ENCODE peak calls at places on chromosomes 7 and 10, in ten cellular contexts. A is lower lobe of right lung, R is heart left ventricle, D is gastrocnemius medialis, N is cardiac fibroblast, Q is thoracic aorta, P is esophagus squamous epithelium, O is BE2C, E is stomach, S is adrenal gland. Z is an unnamed sample.
A peak's percentile ranks its signal among the peaks of the same experiment; 100 is the strongest.

GRCh38 chr10:60203993-60204618 is 185.6 kb downstream of the ANK3 start:
- DNase-seq in D (no peak), O (no peak), N (peak; percentile 67), P (no peak), A (no peak), E (no peak), S (no peak), Q (no peak), R (no peak), Z (no peak)

GRCh38 chr7:137209151-137209822 is 134.2 kb downstream of the PTN start:
- DNase-seq in Q (no peak), E (no peak), N (peak; percentile 14), D (no peak), R (no peak), A (no peak), O (no peak), S (no peak), P (no peak), Z (peak; percentile 37)

GRCh38 chr10:775245-776075 is 86.0 kb upstream of the DIP2C start:
- DNase-seq in O (no peak), P (no peak), R (no peak), S (peak; percentile 88), N (peak; percentile 40), Q (peak; percentile 37), D (peak; percentile 79), A (peak; percentile 42), E (peak; percentile 23), Z (peak; percentile 71)

GRCh38 chr10:51178634-51179033 is 104.3 kb downstream of the PRKG1 start:
- DNase-seq in Q (no peak), E (no peak), S (no peak), R (no peak), O (no peak), P (no peak), D (no peak), A (no peak), N (no peak), Z (no peak)

GRCh38 chr10:29239569-29240472 is 49.0 kb upstream of the LYZL1 start:
- DNase-seq in E (no peak), D (no peak), P (no peak), Q (no peak), R (no peak), S (no peak), A (no peak), N (peak; percentile 39), O (peak; percentile 64), Z (no peak)

GRCh38 chr10:6401066-6401465 is 179.0 kb downstream of the PRKCQ start:
- DNase-seq in D (no peak), N (peak; percentile 13), P (no peak), A (no peak), R (no peak), Q (no peak), S (no peak), E (no peak), O (no peak), Z (no peak)

GRCh38 chr7:28806841-28807240 is 151.3 kb downstream of the TRIL start:
- DNase-seq in N (peak; percentile 53), Q (no peak), P (no peak), R (no peak), E (no peak), A (no peak), O (no peak), S (no peak), D (no peak), Z (peak; percentile 67)

GRCh38 chr10:130835068-130835467 is 476.5 kb downstream of the TCERG1L start:
- DNase-seq in Q (no peak), A (no peak), S (no peak), D (no peak), N (no peak), O (no peak), P (no peak), E (no peak), R (no peak), Z (no peak)

GRCh38 chr10:86522385-86522855 is 828 bp upstream of the WAPL start:
- DNase-seq in O (no peak), D (no peak), Q (no peak), N (peak; percentile 31), P (no peak), E (no peak), A (no peak), R (no peak), S (no peak), Z (no peak)

GRCh38 chr7:141544831-141545230 is 6.4 kb upstream of the AGK start:
- DNase-seq in D (no peak), Q (no peak), N (no peak), P (no peak), R (no peak), A (no peak), E (no peak), S (no peak), O (no peak), Z (no peak)

GRCh38 chr10:31808258-31809218 is 120.1 kb downstream of the ARHGAP12 start:
- DNase-seq in P (no peak), S (peak; percentile 43), O (peak; percentile 28), Q (no peak), R (peak; percentile 51), N (peak; percentile 86), A (peak; percentile 47), D (peak; percentile 57), E (no peak), Z (peak; percentile 35)

GRCh38 chr7:28128608-28129007 is 52.0 kb downstream of the JAZF1 start:
- DNase-seq in D (no peak), P (no peak), R (no peak), Q (no peak), O (no peak), E (no peak), N (peak; percentile 54), S (no peak), A (no peak), Z (peak; percentile 45)

GRCh38 chr10:51000164-51000563 is 74.1 kb upstream of the PRKG1 start:
- DNase-seq in E (no peak), P (no peak), D (no peak), N (peak; percentile 98), Q (no peak), S (no peak), O (no peak), A (no peak), R (no peak), Z (no peak)

DNA sequence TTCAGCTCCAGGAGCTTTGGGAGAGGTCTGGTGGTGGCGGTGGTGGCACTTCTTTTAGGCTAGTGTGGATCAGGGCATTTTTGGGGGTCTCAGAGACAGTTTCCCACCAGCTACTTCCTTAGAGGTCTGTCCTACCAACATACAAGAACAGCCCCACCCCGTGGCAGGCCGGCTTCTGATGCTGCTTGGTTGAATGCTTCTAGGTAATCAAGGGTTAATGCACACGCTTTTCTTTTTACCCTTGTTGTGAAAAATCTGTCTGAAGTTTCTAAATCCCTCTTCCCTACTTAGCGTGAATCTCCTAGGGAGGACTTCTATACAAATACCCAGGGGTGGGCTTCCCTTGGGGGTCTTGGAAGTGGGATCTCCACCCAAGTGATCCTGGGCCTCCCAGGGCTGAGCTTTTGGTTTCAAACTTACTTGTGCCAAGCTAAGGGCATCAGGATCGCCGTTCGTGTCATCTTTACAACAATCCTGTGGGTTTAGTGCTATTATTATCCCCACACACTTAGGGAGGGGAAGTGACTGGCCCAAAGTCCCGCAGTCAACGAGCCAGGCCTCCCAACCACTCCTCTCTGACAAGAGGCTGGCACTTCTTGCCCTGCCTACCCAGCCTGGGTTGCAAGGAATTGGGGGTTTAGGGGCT is 1.7 kb downstream of the SH2B2 start:
- DNase-seq in N (no peak), D (no peak), E (no peak), A (no peak), R (no peak), P (no peak), S (no peak), Q (no peak), O (no peak), Z (no peak)
- H3K4me3 ChIP-seq in N (peak overlapping the region; percentile 65), D (peak overlapping the region; percentile 92), E (peak overlapping the region; percentile 77), A (peak overlapping the region; percentile 81), R (no peak overlapping the region), P (no peak overlapping the region), S (no peak overlapping the region), Q (peak overlapping the region; percentile 90), O (peak overlapping the region; percentile 79), Z (no peak overlapping the region)

DNA sequence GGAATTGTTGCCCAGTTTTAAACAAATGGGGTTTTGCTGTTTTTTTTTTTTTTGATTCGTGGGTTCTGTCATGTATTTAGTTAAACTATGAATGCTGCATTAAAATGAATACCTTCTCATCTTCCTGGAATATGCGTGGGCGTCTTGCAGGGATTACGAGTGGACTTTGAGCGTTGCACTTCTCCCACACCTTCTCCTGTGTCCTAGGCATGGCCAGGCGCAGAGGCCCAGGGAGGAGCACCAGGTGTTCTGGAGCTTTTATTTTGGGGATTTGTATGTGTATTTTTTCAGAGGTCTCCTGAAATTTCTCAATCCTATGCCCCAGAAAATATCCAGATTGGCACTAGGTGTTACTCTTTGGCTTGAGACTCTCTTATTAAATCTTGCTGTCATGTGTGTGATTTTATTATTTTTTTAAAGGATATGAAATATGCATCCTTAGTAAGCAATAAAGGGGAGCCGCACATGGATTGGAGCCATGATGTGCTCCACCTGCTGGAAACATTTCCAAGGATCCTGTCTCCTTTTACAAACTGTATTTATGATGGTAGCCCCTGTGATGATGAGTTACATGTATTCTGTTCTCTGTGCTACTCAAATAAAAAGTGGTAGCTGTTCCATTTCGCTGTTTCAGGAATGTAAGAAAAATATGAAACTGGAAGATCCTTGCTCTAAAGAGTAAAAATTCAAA is 482.2 kb upstream of the KLF6 start:
- DNase-seq in S (no peak), Q (no peak), P (no peak), R (no peak), D (no peak), N (peak; percentile 45), O (no peak), A (no peak), E (no peak), Z (no peak)
- TF ChIP-seq CTCF in S (no peak), Q (no peak), P (peak; percentile 6), R (no peak), D (peak; percentile 17), N (peak; percentile 14), O (peak; percentile 26), A (no peak), E (no peak), Z (peak; percentile 50)

GRCh38 chr7:149355390-149356048 is 93.5 kb downstream of the ZNF783 start:
- DNase-seq in R (no peak), S (no peak), E (no peak), Q (no peak), N (peak; percentile 39), D (no peak), A (no peak), P (no peak), O (no peak), Z (no peak)
- H3K4me3 ChIP-seq in R (no peak overlapping the region), S (no peak overlapping the region), E (no peak overlapping the region), Q (no peak overlapping the region), N (no peak overlapping the region), D (no peak overlapping the region), A (no peak overlapping the region), P (no peak overlapping the region), O (no peak overlapping the region), Z (no peak overlapping the region)

DNA sequence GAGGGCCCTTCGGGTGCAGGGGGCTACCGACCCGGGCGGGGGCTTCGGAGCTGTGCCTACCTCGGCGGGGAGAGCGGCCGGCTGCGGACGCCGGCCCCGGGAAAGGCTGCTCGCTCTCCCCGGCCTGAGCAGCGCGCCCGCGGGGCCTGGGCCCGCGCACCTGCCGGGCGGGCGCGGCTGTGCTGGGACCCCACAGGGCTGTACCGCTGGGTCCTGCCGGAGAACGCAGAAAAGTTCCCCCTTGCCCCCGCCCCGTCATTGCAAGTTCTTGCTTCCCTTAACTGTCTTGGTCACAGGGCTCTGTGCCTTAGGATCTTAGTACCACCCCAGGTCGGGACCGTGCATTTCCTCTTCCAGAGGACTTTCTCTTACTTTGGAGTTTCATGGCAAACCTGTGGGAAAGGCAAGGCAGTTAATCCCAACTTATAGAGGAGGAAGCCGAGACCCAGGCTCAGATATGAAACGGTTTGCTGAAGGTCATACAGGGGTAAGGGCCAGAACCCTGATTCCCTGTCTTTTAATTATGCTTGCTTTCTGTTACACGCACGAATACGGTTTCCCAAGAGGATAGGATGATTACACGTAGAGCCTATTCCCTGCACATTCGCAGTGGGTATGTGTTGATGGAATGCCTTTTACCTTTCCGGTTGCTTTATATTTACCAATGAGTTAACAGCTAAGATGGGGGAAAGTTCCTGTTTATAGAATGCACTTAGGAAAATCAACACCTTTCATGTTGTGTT is 662 bp downstream of the PCGF5 start:
- DNase-seq in O (peak; percentile 8), P (no peak), D (peak; percentile 22), R (no peak), A (peak; percentile 56), N (peak; percentile 32), S (peak; percentile 40), Q (no peak), E (peak; percentile 30), Z (no peak)
- TF ChIP-seq CTCF in O (no peak), P (no peak), D (no peak), R (no peak), A (no peak), N (no peak), S (no peak), Q (no peak), E (no peak), Z (no peak)